ENCODE peak calls at places on chromosomes 5 and 9, in five cellular contexts. A is activated effector memory CD4-positive, alpha-beta T cell treated with anti-CD3 and anti-CD28 coated beads, Interleukin-2, amount 50 U/mL, for 16 hours; M is GM13977; N is ecto neural progenitor cell; J is left ventricle myocardium superior. O is an unnamed sample.

GRCh38 chr5:123776761-123777160 is 264.8 kb downstream of the CSNK1G3 start:
- DNase-seq in A (no peak), M (no peak), N (no peak), J (no peak), O (no peak)

GRCh38 chr9:105359899-105360298 is 87.9 kb upstream of the FSD1L start:
- DNase-seq in A (no peak), M (peak; percentile 12), N (no peak), J (no peak), O (no peak)

GRCh38 chr5:78639811-78640210 is 8.8 kb downstream of the LHFPL2 start:
- DNase-seq in A (no peak), M (no peak), N (no peak), J (no peak), O (no peak)

GRCh38 chr5:68423154-68423811 is 207.7 kb downstream of the PIK3R1 start:
- DNase-seq in A (no peak), M (no peak), N (no peak), J (no peak), O (peak; percentile 59)

GRCh38 chr5:160657622-160658458 is 194.2 kb downstream of the ATP10B start:
- DNase-seq in A (no peak), M (no peak), N (no peak), J (no peak), O (no peak)

GRCh38 chr5:167870055-167870454 is 421.4 kb upstream of the WWC1 start:
- DNase-seq in A (no peak), M (no peak), N (no peak), J (no peak), O (no peak)

GRCh38 chr5:67361932-67362729 is 165.5 kb upstream of the CD180 start:
- DNase-seq in A (no peak), M (no peak), N (no peak), J (no peak), O (peak; percentile 99)

GRCh38 chr5:149135536-149136201 is 5.6 kb upstream of the ABLIM3 start:
- DNase-seq in A (no peak), M (no peak), N (no peak), J (no peak), O (no peak)

GRCh38 chr5:171839112-171839511 is 53.5 kb downstream of the SMIM23 start:
- DNase-seq in A (no peak), M (no peak), N (no peak), J (no peak), O (no peak)

GRCh38 chr5:149383399-149383798 is 4.3 kb upstream of the IL17B start:
- DNase-seq in A (no peak), M (no peak), N (no peak), J (peak; percentile 66), O (no peak)

GRCh38 chr5:150068071-150068470 is 18.3 kb downstream of the CSF1R start:
- DNase-seq in A (peak; percentile 55), M (no peak), N (peak; percentile 38), J (no peak), O (no peak)

GRCh38 chr5:146047396-146047795 is 58.0 kb downstream of the PLAC8L1 start:
- DNase-seq in A (no peak), M (no peak), N (no peak), J (peak; percentile 50), O (no peak)

GRCh38 chr9:3760031-3760430 is 234.2 kb upstream of the RFX3 start:
- DNase-seq in A (no peak), M (no peak), N (no peak), J (no peak), O (no peak)

GRCh38 chr5:133936611-133937015 is 31.8 kb downstream of the C5orf15 start:
- DNase-seq in A (no peak), M (no peak), N (no peak), J (no peak), O (no peak)

GRCh38 chr5:98016771-98017170 is 756.7 kb upstream of the RGMB start:
- DNase-seq in A (no peak), M (no peak), N (no peak), J (no peak), O (no peak)

GRCh38 chr5:94693043-94693822 is 74.8 kb downstream of the SLF1 start:
- DNase-seq in A (no peak), M (no peak), N (no peak), J (no peak), O (peak; percentile 41)

GRCh38 chr5:127875235-127876021 is 172.2 kb downstream of the CCDC192 start:
- DNase-seq in A (peak; percentile 64), M (peak; percentile 39), N (peak; percentile 67), J (peak; percentile 63), O (peak; percentile 86)

GRCh38 chr9:109238125-109238524 is 71.1 kb upstream of the FRRS1L start:
- DNase-seq in A (no peak), M (no peak), N (no peak), J (no peak), O (no peak)

GRCh38 chr5:131758520-131758900 is 38.3 kb downstream of the FNIP1 start:
- DNase-seq in A (no peak), M (no peak), N (no peak), J (no peak), O (no peak)

GRCh38 chr9:114652776-114653555 is 4.6 kb downstream of the TEX53 start:
- DNase-seq in A (no peak), M (no peak), N (no peak), J (no peak), O (no peak)

GRCh38 chr5:2272755-2273154 is 390.0 kb upstream of the IRX4 start:
- DNase-seq in A (no peak), M (no peak), N (no peak), J (no peak), O (no peak)

GRCh38 chr9:87683751-87684626 is 41.9 kb upstream of the CTSL start:
- DNase-seq in A (no peak), M (no peak), N (no peak), J (no peak), O (no peak)

GRCh38 chr5:42992035-42992570 is 48.0 kb downstream of the ANXA2R start:
- DNase-seq in A (peak; percentile 88), M (peak; percentile 73), N (peak; percentile 77), J (peak; percentile 85), O (peak; percentile 35)

O was measured in SK-N-DZ.